ENCODE peak calls at places on chromosomes 3 and 15, in ten cellular contexts. One of them, this sample, is unnamed.

GRCh38 chr3:66031102-66031698 is 7.5 kb downstream of the MAGI1 start:
- DNase-seq in left lung: no peak
- DNase-seq in prostate gland: no peak
- DNase-seq in hepatocyte: no peak
- DNase-seq in body of pancreas: no peak
- DNase-seq in A549: no peak
- DNase-seq in Peyer's patch: no peak
- DNase-seq in CD8-positive, alpha-beta T cell: no peak
- DNase-seq in psoas muscle: no peak
- DNase-seq in adrenal gland: peak; percentile 33
- DNase-seq in this sample: no peak

GRCh38 chr15:80613762-80614365 is 81.2 kb upstream of the ABHD17C start:
- DNase-seq in CD8-positive, alpha-beta T cell: no peak
- DNase-seq in hepatocyte: no peak
- DNase-seq in Peyer's patch: no peak
- DNase-seq in psoas muscle: no peak
- DNase-seq in left lung: no peak
- DNase-seq in prostate gland: no peak
- DNase-seq in body of pancreas: no peak
- DNase-seq in A549: no peak
- DNase-seq in adrenal gland: no peak
- DNase-seq in this sample: no peak

GRCh38 chr3:58180940-58181587 is 29.7 kb downstream of the DNASE1L3 start:
- DNase-seq in hepatocyte: no peak
- DNase-seq in CD8-positive, alpha-beta T cell: no peak
- DNase-seq in adrenal gland: no peak
- DNase-seq in prostate gland: no peak
- DNase-seq in body of pancreas: no peak
- DNase-seq in left lung: no peak
- DNase-seq in Peyer's patch: no peak
- DNase-seq in A549: no peak
- DNase-seq in psoas muscle: no peak
- DNase-seq in this sample: no peak

GRCh38 chr3:181230258-181230657 is 240.7 kb upstream of the DNAJC19 start:
- DNase-seq in hepatocyte: no peak
- DNase-seq in body of pancreas: no peak
- DNase-seq in prostate gland: no peak
- DNase-seq in CD8-positive, alpha-beta T cell: no peak
- DNase-seq in Peyer's patch: no peak
- DNase-seq in A549: no peak
- DNase-seq in adrenal gland: no peak
- DNase-seq in psoas muscle: no peak
- DNase-seq in left lung: no peak
- DNase-seq in this sample: peak; percentile 27

GRCh38 chr3:119543147-119543546 is 16.3 kb downstream of the CD80 start:
- DNase-seq in body of pancreas: no peak
- DNase-seq in adrenal gland: no peak
- DNase-seq in hepatocyte: no peak
- DNase-seq in left lung: no peak
- DNase-seq in Peyer's patch: no peak
- DNase-seq in CD8-positive, alpha-beta T cell: no peak
- DNase-seq in A549: no peak
- DNase-seq in prostate gland: no peak
- DNase-seq in psoas muscle: no peak
- DNase-seq in this sample: no peak

GRCh38 chr3:11137627-11137959 is 16.7 kb upstream of the HRH1 start:
- DNase-seq in adrenal gland: no peak
- DNase-seq in A549: no peak
- DNase-seq in hepatocyte: no peak
- DNase-seq in left lung: no peak
- DNase-seq in psoas muscle: no peak
- DNase-seq in body of pancreas: no peak
- DNase-seq in CD8-positive, alpha-beta T cell: no peak
- DNase-seq in prostate gland: no peak
- DNase-seq in Peyer's patch: no peak
- DNase-seq in this sample: no peak

GRCh38 chr3:130728037-130728436 is 18.6 kb downstream of the PIK3R4 start:
- DNase-seq in adrenal gland: no peak
- DNase-seq in left lung: no peak
- DNase-seq in prostate gland: no peak
- DNase-seq in hepatocyte: no peak
- DNase-seq in psoas muscle: no peak
- DNase-seq in body of pancreas: no peak
- DNase-seq in CD8-positive, alpha-beta T cell: no peak
- DNase-seq in A549: no peak
- DNase-seq in Peyer's patch: no peak
- DNase-seq in this sample: no peak

GRCh38 chr3:73558399-73559075 is 66.2 kb downstream of the PDZRN3 start:
- DNase-seq in body of pancreas: no peak
- DNase-seq in adrenal gland: peak; percentile 49
- DNase-seq in CD8-positive, alpha-beta T cell: no peak
- DNase-seq in psoas muscle: peak; percentile 64
- DNase-seq in hepatocyte: no peak
- DNase-seq in left lung: no peak
- DNase-seq in A549: no peak
- DNase-seq in Peyer's patch: no peak
- DNase-seq in prostate gland: no peak
- DNase-seq in this sample: peak; percentile 87

GRCh38 chr3:38318766-38319671 is 27.6 kb upstream of the XYLB start:
- DNase-seq in adrenal gland: no peak
- DNase-seq in body of pancreas: no peak
- DNase-seq in CD8-positive, alpha-beta T cell: no peak
- DNase-seq in hepatocyte: no peak
- DNase-seq in prostate gland: no peak
- DNase-seq in psoas muscle: no peak
- DNase-seq in A549: no peak
- DNase-seq in left lung: no peak
- DNase-seq in Peyer's patch: no peak
- DNase-seq in this sample: no peak

GRCh38 chr3:47394140-47394855 is 13.5 kb downstream of the PTPN23 start:
- DNase-seq in body of pancreas: no peak
- DNase-seq in A549: no peak
- DNase-seq in left lung: no peak
- DNase-seq in adrenal gland: peak; percentile 58
- DNase-seq in hepatocyte: no peak
- DNase-seq in psoas muscle: no peak
- DNase-seq in prostate gland: no peak
- DNase-seq in Peyer's patch: no peak
- DNase-seq in CD8-positive, alpha-beta T cell: no peak
- DNase-seq in this sample: peak; percentile 84

GRCh38 chr15:42066764-42067415 is 27.5 kb downstream of the PLA2G4D start:
- DNase-seq in Peyer's patch: no peak
- DNase-seq in prostate gland: no peak
- DNase-seq in adrenal gland: peak; percentile 65
- DNase-seq in left lung: no peak
- DNase-seq in psoas muscle: no peak
- DNase-seq in CD8-positive, alpha-beta T cell: no peak
- DNase-seq in body of pancreas: no peak
- DNase-seq in A549: no peak
- DNase-seq in hepatocyte: no peak
- DNase-seq in this sample: no peak

DNA sequence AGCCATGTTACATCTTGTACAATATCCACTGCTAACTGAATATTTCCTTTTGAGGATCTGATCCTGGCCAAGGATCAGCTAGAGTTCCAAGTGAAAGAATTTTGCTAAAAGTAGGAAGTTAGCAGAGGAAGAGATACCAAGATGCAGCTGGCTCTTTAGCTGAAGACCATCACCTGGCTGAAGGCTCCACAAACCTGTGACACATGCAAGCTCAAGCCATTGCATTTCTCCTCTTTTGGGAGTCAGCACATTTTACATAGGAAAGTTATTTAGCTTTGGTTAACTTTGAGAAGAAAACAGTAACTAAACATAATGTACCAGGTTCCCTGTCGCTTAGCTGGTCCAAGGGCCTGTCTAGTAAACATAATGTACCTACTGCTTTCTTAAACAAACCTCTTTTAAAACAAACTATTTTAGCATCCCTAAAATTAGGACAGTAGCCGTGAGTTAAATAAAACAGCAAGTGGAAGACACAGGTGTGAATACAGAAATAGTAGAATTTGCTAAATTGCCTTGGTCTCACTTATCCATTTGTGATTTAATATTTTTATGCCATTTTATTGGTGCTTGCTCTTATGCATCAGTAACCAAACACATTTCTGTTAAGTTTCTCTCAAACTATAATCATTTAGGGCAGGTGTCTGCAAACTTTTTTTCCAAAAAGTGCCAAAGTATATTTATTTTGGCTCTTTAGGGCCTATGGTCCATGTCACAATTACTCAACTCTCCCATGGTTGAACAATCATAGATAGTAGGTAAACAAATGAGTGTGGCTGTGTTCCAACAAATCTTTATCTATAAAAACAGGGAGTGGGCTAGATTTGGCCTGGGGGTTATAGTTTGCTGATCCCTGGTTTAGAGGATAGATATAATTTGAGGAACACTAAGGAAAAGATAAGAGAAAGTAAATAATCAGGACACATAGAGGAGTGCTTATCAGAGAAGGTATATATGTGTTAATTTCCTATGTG is 11.2 kb downstream of the GCSAM start:
- DNase-seq in hepatocyte: no peak
- DNase-seq in CD8-positive, alpha-beta T cell: no peak
- DNase-seq in left lung: no peak
- DNase-seq in psoas muscle: no peak
- DNase-seq in Peyer's patch: no peak
- DNase-seq in A549: no peak
- DNase-seq in adrenal gland: no peak
- DNase-seq in prostate gland: no peak
- DNase-seq in body of pancreas: no peak
- DNase-seq in this sample: no peak
- H3K4me3 ChIP-seq in hepatocyte: no peak overlapping the region
- H3K4me3 ChIP-seq in CD8-positive, alpha-beta T cell: no peak overlapping the region
- H3K4me3 ChIP-seq in left lung: no peak overlapping the region
- H3K4me3 ChIP-seq in psoas muscle: no peak overlapping the region
- H3K4me3 ChIP-seq in Peyer's patch: no peak overlapping the region
- H3K4me3 ChIP-seq in A549: no peak overlapping the region
- H3K4me3 ChIP-seq in adrenal gland: no peak overlapping the region
- H3K4me3 ChIP-seq in prostate gland: no peak overlapping the region
- H3K4me3 ChIP-seq in body of pancreas: no peak overlapping the region
- H3K4me3 ChIP-seq in this sample: no peak overlapping the region

DNA sequence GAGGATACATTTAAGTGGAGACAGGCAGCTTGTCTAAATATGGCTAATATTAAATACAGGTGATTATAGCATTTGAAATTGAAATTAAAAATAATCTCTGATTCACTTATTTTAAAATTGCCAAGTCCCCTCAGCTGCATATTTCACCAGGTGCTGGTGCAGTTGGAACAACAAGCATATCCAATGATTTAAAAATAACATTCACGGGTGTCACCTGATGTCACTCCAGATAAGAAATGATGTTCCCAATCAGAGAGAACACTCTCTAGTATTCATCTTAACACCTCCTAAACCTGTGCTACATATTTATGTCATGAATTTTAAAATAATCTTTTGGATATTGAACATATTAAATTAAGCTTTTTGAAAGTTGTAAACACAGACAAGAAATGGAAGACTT is 249.9 kb downstream of the CADM2 start:
- DNase-seq in CD8-positive, alpha-beta T cell: no peak
- DNase-seq in hepatocyte: no peak
- DNase-seq in left lung: no peak
- DNase-seq in adrenal gland: no peak
- DNase-seq in A549: no peak
- DNase-seq in body of pancreas: no peak
- DNase-seq in Peyer's patch: no peak
- DNase-seq in prostate gland: no peak
- DNase-seq in psoas muscle: no peak
- DNase-seq in this sample: no peak
- H3K27ac ChIP-seq in CD8-positive, alpha-beta T cell: no peak overlapping the region
- H3K27ac ChIP-seq in hepatocyte: no peak overlapping the region
- H3K27ac ChIP-seq in left lung: no peak overlapping the region
- H3K27ac ChIP-seq in adrenal gland: no peak overlapping the region
- H3K27ac ChIP-seq in A549: no peak overlapping the region
- H3K27ac ChIP-seq in body of pancreas: no peak overlapping the region
- H3K27ac ChIP-seq in Peyer's patch: no peak overlapping the region
- H3K27ac ChIP-seq in prostate gland: no peak overlapping the region
- H3K27ac ChIP-seq in psoas muscle: no peak overlapping the region
- H3K27ac ChIP-seq in this sample: no peak overlapping the region

DNA sequence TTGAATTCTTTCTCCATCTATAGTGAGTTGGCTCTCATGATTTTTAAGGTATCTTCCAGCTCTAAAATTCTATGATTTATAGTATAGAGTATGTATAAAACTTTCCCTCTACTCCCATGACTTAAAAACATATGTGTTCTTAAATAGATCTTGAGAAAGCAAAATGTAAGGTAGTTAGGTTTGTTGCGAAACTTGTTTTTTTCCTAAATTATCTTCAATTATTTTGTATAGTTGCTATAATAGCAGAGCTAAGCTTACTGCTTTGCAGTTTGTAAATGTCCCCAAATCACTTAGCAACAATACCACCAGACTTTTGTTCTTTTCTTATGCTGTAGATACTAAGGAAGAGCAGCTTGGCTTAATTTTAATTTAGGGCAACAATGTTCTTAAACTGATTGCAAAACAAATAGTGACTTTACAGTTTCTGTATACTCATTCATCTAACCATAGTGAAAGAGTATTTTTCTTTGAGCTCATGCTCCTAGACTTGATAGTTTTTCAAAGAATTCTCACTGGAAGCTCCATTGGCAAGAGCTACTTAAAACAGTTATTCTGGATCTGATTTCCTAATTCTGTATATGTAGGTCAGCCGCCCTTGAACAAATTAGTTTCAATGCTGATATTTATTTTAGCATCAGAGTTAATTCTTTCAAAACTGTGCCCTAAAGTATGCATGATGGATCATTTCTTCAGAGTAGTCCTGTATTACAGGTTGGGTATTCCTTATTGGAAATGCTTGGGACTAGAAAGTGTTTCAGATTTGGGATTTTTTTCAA is 61.1 kb downstream of the LYSMD4 start:
- DNase-seq in body of pancreas: no peak
- DNase-seq in left lung: no peak
- DNase-seq in hepatocyte: no peak
- DNase-seq in CD8-positive, alpha-beta T cell: no peak
- DNase-seq in Peyer's patch: no peak
- DNase-seq in adrenal gland: no peak
- DNase-seq in A549: no peak
- DNase-seq in psoas muscle: no peak
- DNase-seq in prostate gland: no peak
- DNase-seq in this sample: no peak
- TF ChIP-seq CTCF in body of pancreas: no peak
- TF ChIP-seq CTCF in left lung: no peak
- TF ChIP-seq CTCF in hepatocyte: no peak
- TF ChIP-seq CTCF in CD8-positive, alpha-beta T cell: no peak
- TF ChIP-seq CTCF in Peyer's patch: no peak
- TF ChIP-seq CTCF in adrenal gland: no peak
- TF ChIP-seq CTCF in A549: no peak
- TF ChIP-seq CTCF in psoas muscle: no peak
- TF ChIP-seq CTCF in prostate gland: no peak
- TF ChIP-seq CTCF in this sample: no peak

DNA sequence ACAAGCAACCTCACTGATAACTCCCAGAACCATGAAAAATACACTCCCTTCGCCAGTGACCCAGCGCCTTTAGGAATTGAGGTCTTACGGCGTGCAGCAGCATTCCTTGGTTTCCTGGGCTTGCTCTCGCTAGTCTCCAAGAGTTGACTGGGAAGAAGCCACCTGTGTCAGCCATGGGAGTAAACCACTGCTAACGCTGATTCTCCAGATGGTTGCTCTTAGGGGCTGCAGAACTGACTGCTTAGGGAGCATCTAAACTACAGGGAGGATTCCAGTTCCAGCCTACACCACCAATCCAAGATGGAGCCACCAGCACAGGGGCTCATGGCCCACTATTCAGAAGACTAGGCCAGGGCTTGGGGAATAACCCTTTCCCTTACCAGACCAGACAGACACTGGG is 2.4 kb downstream of the RBPMS2 start:
- DNase-seq in CD8-positive, alpha-beta T cell: no peak
- DNase-seq in prostate gland: no peak
- DNase-seq in hepatocyte: no peak
- DNase-seq in A549: no peak
- DNase-seq in adrenal gland: no peak
- DNase-seq in left lung: no peak
- DNase-seq in Peyer's patch: no peak
- DNase-seq in body of pancreas: no peak
- DNase-seq in psoas muscle: no peak
- DNase-seq in this sample: no peak
- H3K4me3 ChIP-seq in CD8-positive, alpha-beta T cell: no peak overlapping the region
- H3K4me3 ChIP-seq in prostate gland: no peak overlapping the region
- H3K4me3 ChIP-seq in hepatocyte: no peak overlapping the region
- H3K4me3 ChIP-seq in A549: no peak overlapping the region
- H3K4me3 ChIP-seq in adrenal gland: no peak overlapping the region
- H3K4me3 ChIP-seq in left lung: no peak overlapping the region
- H3K4me3 ChIP-seq in Peyer's patch: no peak overlapping the region
- H3K4me3 ChIP-seq in body of pancreas: no peak overlapping the region
- H3K4me3 ChIP-seq in psoas muscle: no peak overlapping the region
- H3K4me3 ChIP-seq in this sample: no peak overlapping the region

This sample was measured in WERI-Rb-1.